ENCODE peak calls at places on chromosome 1, in eight cellular contexts. One of them, this sample, is unnamed.

GRCh38 chr1:196136396-196136795 is 471.8 kb downstream of the KCNT2 start:
- DNase-seq in cardiac fibroblast: no peak
- DNase-seq in mucosa of descending colon: no peak
- DNase-seq in HFF-Myc: no peak
- DNase-seq in fibroblast of pulmonary artery: no peak
- DNase-seq in adrenal gland: no peak
- DNase-seq in left ventricle myocardium inferior: no peak
- DNase-seq in AG10803: no peak
- DNase-seq in this sample: no peak

GRCh38 chr1:244768186-244768585 is 67.3 kb upstream of the COX20 start:
- DNase-seq in AG10803: no peak
- DNase-seq in cardiac fibroblast: peak; percentile 34
- DNase-seq in fibroblast of pulmonary artery: no peak
- DNase-seq in left ventricle myocardium inferior: no peak
- DNase-seq in mucosa of descending colon: no peak
- DNase-seq in HFF-Myc: no peak
- DNase-seq in adrenal gland: no peak
- DNase-seq in this sample: peak; percentile 8

GRCh38 chr1:153793261-153793972 is 18.2 kb downstream of the SLC27A3 start:
- DNase-seq in cardiac fibroblast: no peak
- DNase-seq in mucosa of descending colon: no peak
- DNase-seq in fibroblast of pulmonary artery: no peak
- DNase-seq in adrenal gland: no peak
- DNase-seq in HFF-Myc: no peak
- DNase-seq in AG10803: no peak
- DNase-seq in left ventricle myocardium inferior: no peak
- DNase-seq in this sample: no peak

GRCh38 chr1:110067429-110067956 is 3.0 kb downstream of the ALX3 start:
- DNase-seq in adrenal gland: no peak
- DNase-seq in cardiac fibroblast: no peak
- DNase-seq in fibroblast of pulmonary artery: no peak
- DNase-seq in AG10803: no peak
- DNase-seq in left ventricle myocardium inferior: no peak
- DNase-seq in mucosa of descending colon: no peak
- DNase-seq in HFF-Myc: no peak
- DNase-seq in this sample: no peak

GRCh38 chr1:7826363-7826762 is 26.5 kb downstream of the UTS2 start:
- DNase-seq in HFF-Myc: no peak
- DNase-seq in fibroblast of pulmonary artery: no peak
- DNase-seq in adrenal gland: no peak
- DNase-seq in cardiac fibroblast: no peak
- DNase-seq in left ventricle myocardium inferior: no peak
- DNase-seq in AG10803: no peak
- DNase-seq in mucosa of descending colon: no peak
- DNase-seq in this sample: no peak

GRCh38 chr1:232062967-232063366 is 436.4 kb downstream of the DISC1 start:
- DNase-seq in HFF-Myc: no peak
- DNase-seq in adrenal gland: no peak
- DNase-seq in cardiac fibroblast: no peak
- DNase-seq in left ventricle myocardium inferior: no peak
- DNase-seq in fibroblast of pulmonary artery: no peak
- DNase-seq in AG10803: no peak
- DNase-seq in mucosa of descending colon: no peak
- DNase-seq in this sample: no peak

GRCh38 chr1:145782166-145783099 is 41.5 kb downstream of the RNF115 start:
- DNase-seq in AG10803: peak; percentile 88
- DNase-seq in fibroblast of pulmonary artery: peak; percentile 87
- DNase-seq in left ventricle myocardium inferior: no peak
- DNase-seq in cardiac fibroblast: peak; percentile 94
- DNase-seq in adrenal gland: no peak
- DNase-seq in HFF-Myc: peak; percentile 61
- DNase-seq in mucosa of descending colon: no peak
- DNase-seq in this sample: peak; percentile 58

GRCh38 chr1:28099050-28099769 is 10.8 kb upstream of the EYA3 start:
- DNase-seq in AG10803: no peak
- DNase-seq in left ventricle myocardium inferior: no peak
- DNase-seq in adrenal gland: no peak
- DNase-seq in mucosa of descending colon: no peak
- DNase-seq in HFF-Myc: no peak
- DNase-seq in cardiac fibroblast: no peak
- DNase-seq in fibroblast of pulmonary artery: no peak
- DNase-seq in this sample: no peak

GRCh38 chr1:6016191-6016865 is 24.1 kb upstream of the NPHP4 start:
- DNase-seq in HFF-Myc: no peak
- DNase-seq in fibroblast of pulmonary artery: peak; percentile 44
- DNase-seq in cardiac fibroblast: peak; percentile 57
- DNase-seq in mucosa of descending colon: no peak
- DNase-seq in left ventricle myocardium inferior: peak; percentile 16
- DNase-seq in adrenal gland: no peak
- DNase-seq in AG10803: peak; percentile 42
- DNase-seq in this sample: peak; percentile 52

GRCh38 chr1:47931395-47931794 is 65.8 kb downstream of the TRABD2B start:
- DNase-seq in fibroblast of pulmonary artery: no peak
- DNase-seq in HFF-Myc: no peak
- DNase-seq in cardiac fibroblast: no peak
- DNase-seq in left ventricle myocardium inferior: no peak
- DNase-seq in AG10803: no peak
- DNase-seq in adrenal gland: no peak
- DNase-seq in mucosa of descending colon: peak; percentile 69
- DNase-seq in this sample: no peak

GRCh38 chr1:152886758-152887409 is 8.8 kb downstream of the SMCP start:
- DNase-seq in left ventricle myocardium inferior: no peak
- DNase-seq in mucosa of descending colon: no peak
- DNase-seq in HFF-Myc: no peak
- DNase-seq in cardiac fibroblast: no peak
- DNase-seq in fibroblast of pulmonary artery: no peak
- DNase-seq in adrenal gland: no peak
- DNase-seq in AG10803: no peak
- DNase-seq in this sample: no peak

GRCh38 chr1:218754477-218754876 is 409.3 kb downstream of the TGFB2 start:
- DNase-seq in fibroblast of pulmonary artery: no peak
- DNase-seq in HFF-Myc: no peak
- DNase-seq in cardiac fibroblast: no peak
- DNase-seq in mucosa of descending colon: no peak
- DNase-seq in left ventricle myocardium inferior: no peak
- DNase-seq in AG10803: no peak
- DNase-seq in adrenal gland: no peak
- DNase-seq in this sample: no peak

GRCh38 chr1:10210841-10211804 is 753 bp downstream of the KIF1B start:
- DNase-seq in AG10803: peak; percentile 98
- DNase-seq in cardiac fibroblast: peak; percentile 96
- DNase-seq in adrenal gland: peak; percentile 98
- DNase-seq in mucosa of descending colon: peak; percentile 82
- DNase-seq in HFF-Myc: no peak
- DNase-seq in fibroblast of pulmonary artery: peak; percentile 98
- DNase-seq in left ventricle myocardium inferior: peak; percentile 92
- DNase-seq in this sample: peak; percentile 89

GRCh38 chr1:177585492-177586220 is 384.2 kb downstream of the SEC16B start:
- DNase-seq in fibroblast of pulmonary artery: no peak
- DNase-seq in AG10803: no peak
- DNase-seq in adrenal gland: no peak
- DNase-seq in left ventricle myocardium inferior: no peak
- DNase-seq in HFF-Myc: no peak
- DNase-seq in mucosa of descending colon: peak; percentile 44
- DNase-seq in cardiac fibroblast: no peak
- DNase-seq in this sample: no peak

GRCh38 chr1:10387611-10388386 is 11.1 kb upstream of the PGD start:
- DNase-seq in mucosa of descending colon: no peak
- DNase-seq in cardiac fibroblast: peak; percentile 66
- DNase-seq in fibroblast of pulmonary artery: peak; percentile 83
- DNase-seq in HFF-Myc: no peak
- DNase-seq in adrenal gland: no peak
- DNase-seq in left ventricle myocardium inferior: peak; percentile 50
- DNase-seq in AG10803: peak; percentile 67
- DNase-seq in this sample: peak; percentile 31

GRCh38 chr1:4061521-4062031 is 161.5 kb upstream of the C1orf174 start:
- DNase-seq in cardiac fibroblast: no peak
- DNase-seq in mucosa of descending colon: no peak
- DNase-seq in adrenal gland: no peak
- DNase-seq in left ventricle myocardium inferior: no peak
- DNase-seq in AG10803: no peak
- DNase-seq in fibroblast of pulmonary artery: no peak
- DNase-seq in HFF-Myc: no peak
- DNase-seq in this sample: no peak

GRCh38 chr1:4060850-4061249 is 160.8 kb upstream of the C1orf174 start:
- DNase-seq in HFF-Myc: no peak
- DNase-seq in mucosa of descending colon: no peak
- DNase-seq in left ventricle myocardium inferior: no peak
- DNase-seq in AG10803: no peak
- DNase-seq in fibroblast of pulmonary artery: no peak
- DNase-seq in adrenal gland: no peak
- DNase-seq in cardiac fibroblast: no peak
- DNase-seq in this sample: no peak

GRCh38 chr1:4062560-4062959 is 162.5 kb upstream of the C1orf174 start:
- DNase-seq in adrenal gland: no peak
- DNase-seq in mucosa of descending colon: no peak
- DNase-seq in cardiac fibroblast: no peak
- DNase-seq in HFF-Myc: no peak
- DNase-seq in AG10803: no peak
- DNase-seq in fibroblast of pulmonary artery: no peak
- DNase-seq in left ventricle myocardium inferior: no peak
- DNase-seq in this sample: no peak

GRCh38 chr1:4062992-4063391 is 162.9 kb upstream of the C1orf174 start:
- DNase-seq in HFF-Myc: no peak
- DNase-seq in adrenal gland: no peak
- DNase-seq in fibroblast of pulmonary artery: no peak
- DNase-seq in mucosa of descending colon: no peak
- DNase-seq in left ventricle myocardium inferior: no peak
- DNase-seq in AG10803: no peak
- DNase-seq in cardiac fibroblast: no peak
- DNase-seq in this sample: no peak

GRCh38 chr1:4062041-4062440 is 162.0 kb upstream of the C1orf174 start:
- DNase-seq in left ventricle myocardium inferior: no peak
- DNase-seq in mucosa of descending colon: no peak
- DNase-seq in cardiac fibroblast: no peak
- DNase-seq in adrenal gland: no peak
- DNase-seq in HFF-Myc: no peak
- DNase-seq in AG10803: no peak
- DNase-seq in fibroblast of pulmonary artery: no peak
- DNase-seq in this sample: no peak
- TF ChIP-seq CTCF in left ventricle myocardium inferior: no peak
- TF ChIP-seq CTCF in mucosa of descending colon: no peak
- TF ChIP-seq CTCF in cardiac fibroblast: no peak
- TF ChIP-seq CTCF in adrenal gland: no peak
- TF ChIP-seq CTCF in HFF-Myc: no peak
- TF ChIP-seq CTCF in AG10803: no peak
- TF ChIP-seq CTCF in fibroblast of pulmonary artery: no peak
- TF ChIP-seq CTCF in this sample: no peak

GRCh38 chr1:115337633-115338456 is at the start of gene NGF:
- DNase-seq in mucosa of descending colon: no peak
- DNase-seq in AG10803: peak; percentile 79
- DNase-seq in left ventricle myocardium inferior: peak; percentile 60
- DNase-seq in adrenal gland: no peak
- DNase-seq in fibroblast of pulmonary artery: peak; percentile 55
- DNase-seq in HFF-Myc: no peak
- DNase-seq in cardiac fibroblast: peak; percentile 52
- DNase-seq in this sample: peak; percentile 42

GRCh38 chr1:115340879-115341278 is 2.8 kb upstream of the NGF start:
- DNase-seq in cardiac fibroblast: no peak
- DNase-seq in AG10803: no peak
- DNase-seq in HFF-Myc: no peak
- DNase-seq in left ventricle myocardium inferior: no peak
- DNase-seq in fibroblast of pulmonary artery: no peak
- DNase-seq in adrenal gland: no peak
- DNase-seq in mucosa of descending colon: no peak
- DNase-seq in this sample: no peak

GRCh38 chr1:115336741-115337140 is 1.3 kb downstream of the NGF start:
- DNase-seq in HFF-Myc: no peak
- DNase-seq in fibroblast of pulmonary artery: no peak
- DNase-seq in AG10803: no peak
- DNase-seq in mucosa of descending colon: no peak
- DNase-seq in adrenal gland: no peak
- DNase-seq in cardiac fibroblast: no peak
- DNase-seq in left ventricle myocardium inferior: no peak
- DNase-seq in this sample: no peak

GRCh38 chr1:115338457-115338820 is 390 bp upstream of the NGF start:
- DNase-seq in left ventricle myocardium inferior: no peak
- DNase-seq in adrenal gland: no peak
- DNase-seq in cardiac fibroblast: no peak
- DNase-seq in AG10803: no peak
- DNase-seq in mucosa of descending colon: no peak
- DNase-seq in HFF-Myc: no peak
- DNase-seq in fibroblast of pulmonary artery: no peak
- DNase-seq in this sample: no peak

GRCh38 chr1:115337276-115337632 is 795 bp downstream of the NGF start:
- DNase-seq in fibroblast of pulmonary artery: no peak
- DNase-seq in AG10803: no peak
- DNase-seq in mucosa of descending colon: no peak
- DNase-seq in cardiac fibroblast: no peak
- DNase-seq in left ventricle myocardium inferior: no peak
- DNase-seq in adrenal gland: no peak
- DNase-seq in HFF-Myc: no peak
- DNase-seq in this sample: no peak
- H3K4me3 ChIP-seq in fibroblast of pulmonary artery: peak overlapping the region; percentile 64
- H3K4me3 ChIP-seq in AG10803: peak overlapping the region; percentile 98
- H3K4me3 ChIP-seq in mucosa of descending colon: no peak overlapping the region
- H3K4me3 ChIP-seq in cardiac fibroblast: peak overlapping the region; percentile 46
- H3K4me3 ChIP-seq in left ventricle myocardium inferior: peak overlapping the region; percentile 81
- H3K4me3 ChIP-seq in adrenal gland: peak overlapping the region; percentile 13
- H3K4me3 ChIP-seq in HFF-Myc: peak overlapping the region; percentile 87
- H3K4me3 ChIP-seq in this sample: peak overlapping the region; percentile 66

DNA sequence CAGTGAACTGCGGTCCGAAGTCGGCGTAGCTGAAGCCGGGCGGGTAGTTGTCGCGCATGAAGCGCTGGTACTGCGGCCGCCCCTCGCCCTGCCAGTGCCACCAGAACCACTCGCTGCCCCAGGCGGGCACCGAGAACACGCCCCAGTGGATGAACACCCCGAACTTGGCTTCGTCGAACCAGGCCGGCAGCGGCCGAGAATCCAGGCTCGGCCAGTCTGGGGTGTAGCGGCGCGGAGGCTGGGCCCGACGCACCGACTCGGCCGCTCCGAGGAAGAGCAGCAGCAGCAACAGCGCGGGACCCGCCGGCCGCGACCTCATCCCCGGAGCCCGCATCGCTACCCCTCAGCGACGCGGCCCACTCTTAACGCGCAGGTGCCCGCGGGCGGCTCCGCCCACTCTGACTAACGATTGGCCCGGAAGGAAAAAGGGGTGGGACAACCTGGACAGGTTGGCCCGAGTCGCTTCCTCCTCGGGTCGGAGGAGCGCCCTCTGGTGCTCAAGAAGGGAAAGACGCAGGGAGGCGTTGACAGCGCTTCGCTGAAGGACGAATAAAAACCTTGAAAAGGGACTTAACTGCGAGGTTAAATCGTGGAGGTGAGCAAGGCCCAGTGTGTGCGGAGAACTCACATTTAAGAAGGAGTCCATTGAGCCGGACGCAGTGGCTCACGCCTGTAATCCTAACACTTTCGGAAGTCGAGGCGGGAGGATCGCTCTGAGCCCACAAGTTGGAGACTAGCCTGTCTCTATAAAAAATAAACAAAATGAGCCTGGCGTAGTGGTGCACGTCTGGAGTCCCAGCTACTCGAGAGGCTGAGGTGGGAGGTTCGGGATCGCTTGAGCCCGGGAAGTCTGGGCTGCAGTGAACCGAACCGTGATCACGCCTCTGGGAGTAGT is at the start of gene FUCA1:
- DNase-seq in adrenal gland: peak; percentile 94
- DNase-seq in HFF-Myc: peak; percentile 56
- DNase-seq in mucosa of descending colon: peak; percentile 97
- DNase-seq in cardiac fibroblast: peak; percentile 86
- DNase-seq in AG10803: peak; percentile 70
- DNase-seq in left ventricle myocardium inferior: peak; percentile 92
- DNase-seq in fibroblast of pulmonary artery: peak; percentile 86
- DNase-seq in this sample: peak; percentile 76
- TF ChIP-seq CTCF in adrenal gland: peak; percentile 94
- TF ChIP-seq CTCF in HFF-Myc: peak; percentile 92
- TF ChIP-seq CTCF in mucosa of descending colon: peak; percentile 91
- TF ChIP-seq CTCF in cardiac fibroblast: peak; percentile 98
- TF ChIP-seq CTCF in AG10803: peak; percentile 89
- TF ChIP-seq CTCF in left ventricle myocardium inferior: peak; percentile 97
- TF ChIP-seq CTCF in fibroblast of pulmonary artery: peak; percentile 90
- TF ChIP-seq CTCF in this sample: peak; percentile 95

GRCh38 chr1:65422241-65423203 is 2.1 kb downstream of the LEPR start:
- DNase-seq in adrenal gland: peak; percentile 39
- DNase-seq in mucosa of descending colon: no peak
- DNase-seq in fibroblast of pulmonary artery: peak; percentile 44
- DNase-seq in cardiac fibroblast: peak; percentile 70
- DNase-seq in left ventricle myocardium inferior: no peak
- DNase-seq in AG10803: peak; percentile 78
- DNase-seq in HFF-Myc: no peak
- DNase-seq in this sample: peak; percentile 43
- H3K4me3 ChIP-seq in adrenal gland: no peak overlapping the region
- H3K4me3 ChIP-seq in mucosa of descending colon: no peak overlapping the region
- H3K4me3 ChIP-seq in fibroblast of pulmonary artery: peak overlapping the region; percentile 89
- H3K4me3 ChIP-seq in cardiac fibroblast: peak overlapping the region; percentile 82
- H3K4me3 ChIP-seq in left ventricle myocardium inferior: peak overlapping the region; percentile 94
- H3K4me3 ChIP-seq in AG10803: peak overlapping the region; percentile 84
- H3K4me3 ChIP-seq in HFF-Myc: peak overlapping the region; percentile 76
- H3K4me3 ChIP-seq in this sample: peak overlapping the region; percentile 86